ENCODE peak calls at places on chromosomes 5 and 9, in five cellular contexts. M, W, D, H and Y are unnamed samples.

GRCh38 chr9:11086561-11086960 is 473.8 kb upstream of the PTPRD start:
- DNase-seq in M (no peak), W (no peak), D (no peak), H (no peak), Y (no peak)

GRCh38 chr5:67773439-67773988 is 442.0 kb upstream of the PIK3R1 start:
- DNase-seq in M (no peak), W (peak), D (no peak), H (no peak), Y (no peak)

GRCh38 chr5:112077180-112077579 is 320.2 kb upstream of the NREP start:
- DNase-seq in M (no peak), W (no peak), D (no peak), H (peak), Y (peak)

GRCh38 chr5:157528036-157528632 is 47.4 kb downstream of the ADAM19 start:
- DNase-seq in M (no peak), W (no peak), D (no peak), H (no peak), Y (peak)

GRCh38 chr9:123453058-123453667 is 97.2 kb downstream of the CRB2 start:
- DNase-seq in M (no peak), W (no peak), D (no peak), H (no peak), Y (no peak)

GRCh38 chr5:118233601-118234000 is 754.7 kb downstream of the DTWD2 start:
- DNase-seq in M (no peak), W (no peak), D (no peak), H (no peak), Y (no peak)

GRCh38 chr9:8858250-8859161 is 1058.9 kb upstream of the DMAC1 start:
- DNase-seq in M (no peak), W (no peak), D (peak), H (no peak), Y (no peak)

GRCh38 chr5:54443264-54443663 is 12.2 kb upstream of the HSPB3 start:
- DNase-seq in M (peak), W (peak), D (peak), H (no peak), Y (peak)

GRCh38 chr5:112878760-112879159 is 17.7 kb downstream of the SRP19 start:
- DNase-seq in M (peak), W (no peak), D (no peak), H (no peak), Y (peak)

GRCh38 chr9:73370053-73370452 is 218.4 kb downstream of the ANXA1 start:
- DNase-seq in M (peak), W (no peak), D (no peak), H (no peak), Y (no peak)

GRCh38 chr5:80191991-80192398 is 63.9 kb downstream of the SERINC5 start:
- DNase-seq in M (peak), W (no peak), D (no peak), H (no peak), Y (no peak)

GRCh38 chr5:10140195-10140973 is 109.3 kb downstream of the ATPSCKMT start:
- DNase-seq in M (peak), W (peak), D (peak), H (no peak), Y (peak)

GRCh38 chr9:91782711-91783214 is 167.3 kb downstream of the ROR2 start:
- DNase-seq in M (no peak), W (no peak), D (no peak), H (no peak), Y (no peak)

GRCh38 chr5:12242960-12243888 is 339.0 kb upstream of the CTNND2 start:
- DNase-seq in M (no peak), W (no peak), D (no peak), H (no peak), Y (no peak)

GRCh38 chr5:169415948-169416347 is 115.0 kb upstream of the SLIT3 start:
- DNase-seq in M (no peak), W (no peak), D (no peak), H (no peak), Y (no peak)

GRCh38 chr9:103942171-103942570 is 151.9 kb upstream of the SMC2 start:
- DNase-seq in M (no peak), W (no peak), D (no peak), H (no peak), Y (no peak)

GRCh38 chr9:115301581-115301980 is 183.6 kb upstream of the TNC start:
- DNase-seq in M (no peak), W (no peak), D (no peak), H (no peak), Y (no peak)

GRCh38 chr5:157994906-157995519 is 136.1 kb upstream of the CLINT1 start:
- DNase-seq in M (peak), W (peak), D (peak), H (peak), Y (peak)

DNA sequence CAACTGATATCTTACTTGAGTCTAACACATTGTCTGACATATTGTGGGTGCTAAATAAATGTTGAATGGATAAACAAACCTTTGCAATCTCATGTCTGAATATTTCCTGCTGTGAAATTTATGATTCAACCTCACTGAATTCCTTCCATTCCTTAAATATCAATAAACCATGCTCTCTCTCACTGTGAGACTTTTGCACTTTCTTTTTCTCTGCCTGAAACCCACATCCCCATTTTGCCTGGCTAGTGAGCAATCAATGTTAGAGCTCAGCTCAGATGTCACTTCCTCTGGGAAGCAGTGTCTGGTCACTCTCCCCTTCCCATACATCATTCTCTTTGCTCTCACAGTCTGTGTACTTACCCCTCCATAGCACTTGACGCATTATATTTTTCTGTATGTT is 383.7 kb upstream of the TRPC7 start:
- DNase-seq in M (no peak), W (no peak), D (no peak), H (no peak), Y (peak)
- TF ChIP-seq MXI1 in M (no peak), W (no peak), D (no peak), H (no peak), Y (no peak)

DNA sequence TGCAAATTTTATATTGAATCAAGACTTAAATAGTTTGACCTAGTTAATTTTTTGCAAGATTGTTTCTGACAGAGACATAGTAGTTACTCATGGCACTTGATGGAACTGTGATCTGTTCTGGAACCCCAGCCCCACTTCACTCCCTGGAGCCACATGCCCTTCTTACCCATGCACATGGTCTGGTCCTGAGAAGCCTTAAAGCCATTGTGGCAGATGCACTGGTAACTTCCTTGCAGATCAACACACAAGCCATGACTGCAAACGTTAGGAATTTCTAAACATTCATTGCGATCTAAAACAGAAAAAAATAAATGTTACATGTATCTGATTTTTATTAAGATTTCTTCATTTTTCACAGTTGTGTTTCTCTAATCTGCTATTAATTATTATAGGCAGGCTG is 221.2 kb downstream of the SLC12A2 start:
- DNase-seq in M (no peak), W (no peak), D (no peak), H (no peak), Y (peak)
- TF ChIP-seq MXI1 in M (no peak), W (no peak), D (no peak), H (no peak), Y (no peak)

GRCh38 chr5:170821257-170821800 is 37.8 kb downstream of the GABRP start:
- DNase-seq in M (no peak), W (no peak), D (no peak), H (no peak), Y (no peak)
- TF ChIP-seq MXI1 in M (no peak), W (no peak), D (no peak), H (no peak), Y (no peak)

GRCh38 chr5:124910354-124911016 is 164.0 kb upstream of the ZNF608 start:
- DNase-seq in M (no peak), W (no peak), D (no peak), H (no peak), Y (no peak)

GRCh38 chr5:124913329-124913653 is 166.9 kb upstream of the ZNF608 start:
- DNase-seq in M (no peak), W (no peak), D (no peak), H (no peak), Y (no peak)

GRCh38 chr5:124908603-124909451 is 162.4 kb upstream of the ZNF608 start:
- DNase-seq in M (no peak), W (peak), D (peak), H (peak), Y (peak)

GRCh38 chr5:124909734-124910133 is 163.3 kb upstream of the ZNF608 start:
- DNase-seq in M (no peak), W (no peak), D (no peak), H (no peak), Y (no peak)

DNA sequence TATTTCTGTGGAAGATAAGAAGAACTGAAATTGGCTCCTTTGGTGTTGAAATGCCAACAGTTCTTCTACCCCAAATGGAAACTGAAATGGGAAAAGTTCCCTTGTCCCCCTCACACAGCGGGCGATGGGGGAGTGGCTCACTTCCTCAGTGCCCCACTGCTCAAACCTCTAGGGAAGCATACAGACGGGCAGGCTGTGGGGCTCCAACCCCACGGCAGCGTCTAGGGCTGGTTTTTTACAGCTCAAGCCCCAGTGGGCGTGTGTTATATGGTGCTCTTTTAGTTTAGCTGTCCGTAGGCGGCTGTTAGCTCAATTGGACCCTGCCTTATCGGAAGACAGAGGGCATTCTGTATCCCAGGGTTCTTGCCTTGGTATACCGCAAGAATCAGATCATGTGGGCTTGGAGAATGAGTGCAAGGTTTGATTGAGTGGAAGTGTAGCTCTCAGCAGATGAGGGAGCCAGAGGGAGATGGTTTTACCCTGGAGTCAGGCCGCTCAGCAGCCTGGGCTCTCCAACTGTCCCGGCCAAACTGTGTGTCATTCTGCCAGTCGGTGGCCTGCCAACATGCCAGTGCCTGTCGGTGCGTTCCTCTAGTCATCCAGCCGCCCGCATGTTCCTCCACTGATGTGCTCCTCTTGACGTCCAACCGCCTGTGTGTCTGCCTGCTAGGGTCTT is 166.4 kb upstream of the ZNF608 start:
- DNase-seq in M (no peak), W (no peak), D (no peak), H (no peak), Y (no peak)
- TF ChIP-seq MXI1 in M (no peak), W (no peak), D (no peak), H (no peak), Y (no peak)

GRCh38 chr9:116639251-116639741 is 47.8 kb upstream of the TRIM32 start:
- DNase-seq in M (no peak), W (no peak), D (peak), H (no peak), Y (peak)
- TF ChIP-seq MXI1 in M (no peak), W (no peak), D (no peak), H (no peak), Y (no peak)

GRCh38 chr9:136740491-136740890 is 2.2 kb downstream of the LCN10 start:
- DNase-seq in M (no peak), W (no peak), D (no peak), H (no peak), Y (no peak)

GRCh38 chr9:136740069-136740468 is 2.7 kb downstream of the LCN10 start:
- DNase-seq in M (no peak), W (no peak), D (no peak), H (no peak), Y (no peak)

GRCh38 chr9:136740971-136741884 is 1.5 kb downstream of the LCN10 start:
- DNase-seq in M (no peak), W (no peak), D (peak), H (no peak), Y (peak)

GRCh38 chr9:136738960-136739359 is 3.8 kb downstream of the LCN10 start:
- DNase-seq in M (no peak), W (no peak), D (no peak), H (no peak), Y (no peak)

GRCh38 chr9:136739509-136739908 is 3.2 kb downstream of the LCN10 start:
- DNase-seq in M (no peak), W (no peak), D (no peak), H (no peak), Y (no peak)
- TF ChIP-seq MXI1 in M (no peak), W (no peak), D (no peak), H (no peak), Y (no peak)